ENCODE peak calls at places on chromosomes 16 and 17, in six cellular contexts. One of them, this sample, is unnamed. For H3K36me3, the result is how much of the 10 kb centered on the place peaks cover.

GRCh38 chr16:51544850-51545467 is 393.9 kb upstream of the SALL1 start:
- DNase-seq in neural progenitor cell: peak
- DNase-seq in PC-3: no peak
- DNase-seq in fibroblast of lung: no peak
- DNase-seq in IMR-90: no peak
- DNase-seq in hepatocyte: no peak
- DNase-seq in this sample: no peak

GRCh38 chr17:61345081-61345480 is 54.6 kb upstream of the TBX2 start:
- DNase-seq in neural progenitor cell: no peak
- DNase-seq in PC-3: no peak
- DNase-seq in fibroblast of lung: no peak
- DNase-seq in IMR-90: no peak
- DNase-seq in hepatocyte: no peak
- DNase-seq in this sample: no peak

GRCh38 chr17:31877341-31877740 is 18.3 kb upstream of the COPRS start:
- DNase-seq in neural progenitor cell: no peak
- DNase-seq in PC-3: no peak
- DNase-seq in fibroblast of lung: no peak
- DNase-seq in IMR-90: no peak
- DNase-seq in hepatocyte: no peak
- DNase-seq in this sample: no peak

GRCh38 chr16:3262517-3262916 is 6.1 kb upstream of the MEFV start:
- DNase-seq in neural progenitor cell: no peak
- DNase-seq in PC-3: no peak
- DNase-seq in fibroblast of lung: no peak
- DNase-seq in IMR-90: no peak
- DNase-seq in hepatocyte: no peak
- DNase-seq in this sample: no peak

GRCh38 chr16:90032664-90033346 is 13.5 kb upstream of the DBNDD1 start:
- DNase-seq in neural progenitor cell: no peak
- DNase-seq in PC-3: no peak
- DNase-seq in fibroblast of lung: peak
- DNase-seq in IMR-90: peak
- DNase-seq in hepatocyte: no peak
- DNase-seq in this sample: no peak

GRCh38 chr17:19278729-19279128 is 41.6 kb downstream of the EPN2 start:
- DNase-seq in neural progenitor cell: no peak
- DNase-seq in PC-3: no peak
- DNase-seq in fibroblast of lung: no peak
- DNase-seq in IMR-90: no peak
- DNase-seq in hepatocyte: no peak
- DNase-seq in this sample: no peak

GRCh38 chr17:76674600-76674999 is 31.0 kb upstream of the ST6GALNAC1 start:
- DNase-seq in neural progenitor cell: no peak
- DNase-seq in PC-3: no peak
- DNase-seq in fibroblast of lung: no peak
- DNase-seq in IMR-90: no peak
- DNase-seq in hepatocyte: no peak
- DNase-seq in this sample: no peak

GRCh38 chr16:4200781-4201137 is 41.1 kb downstream of the SRL start:
- DNase-seq in neural progenitor cell: no peak
- DNase-seq in PC-3: no peak
- DNase-seq in fibroblast of lung: peak
- DNase-seq in IMR-90: peak
- DNase-seq in hepatocyte: no peak
- DNase-seq in this sample: no peak

GRCh38 chr16:74601131-74601871 is 5.6 kb downstream of the GLG1 start:
- DNase-seq in neural progenitor cell: no peak
- DNase-seq in PC-3: peak
- DNase-seq in fibroblast of lung: no peak
- DNase-seq in IMR-90: no peak
- DNase-seq in hepatocyte: no peak
- DNase-seq in this sample: no peak

GRCh38 chr16:82240111-82240510 is 70.1 kb upstream of the MPHOSPH6 start:
- DNase-seq in neural progenitor cell: no peak
- DNase-seq in PC-3: peak
- DNase-seq in fibroblast of lung: no peak
- DNase-seq in IMR-90: peak
- DNase-seq in hepatocyte: no peak
- DNase-seq in this sample: no peak

GRCh38 chr16:85412911-85413520 is 200.1 kb upstream of the GSE1 start:
- DNase-seq in neural progenitor cell: no peak
- DNase-seq in PC-3: no peak
- DNase-seq in fibroblast of lung: no peak
- DNase-seq in IMR-90: no peak
- DNase-seq in hepatocyte: no peak
- DNase-seq in this sample: no peak

GRCh38 chr16:87583453-87584131 is 18.7 kb upstream of the JPH3 start:
- DNase-seq in neural progenitor cell: no peak
- DNase-seq in PC-3: no peak
- DNase-seq in fibroblast of lung: peak
- DNase-seq in IMR-90: peak
- DNase-seq in hepatocyte: no peak
- DNase-seq in this sample: no peak
- H3K4me2 ChIP-seq in neural progenitor cell: no peak
- H3K4me2 ChIP-seq in PC-3: no peak
- H3K4me2 ChIP-seq in fibroblast of lung: peak
- H3K4me2 ChIP-seq in IMR-90: no peak
- H3K4me2 ChIP-seq in hepatocyte: no peak
- H3K4me2 ChIP-seq in this sample: no peak

GRCh38 chr17:52721932-52722331 is 563.4 kb upstream of the CA10 start:
- DNase-seq in neural progenitor cell: no peak
- DNase-seq in PC-3: no peak
- DNase-seq in fibroblast of lung: no peak
- DNase-seq in IMR-90: no peak
- DNase-seq in hepatocyte: no peak
- DNase-seq in this sample: no peak

DNA sequence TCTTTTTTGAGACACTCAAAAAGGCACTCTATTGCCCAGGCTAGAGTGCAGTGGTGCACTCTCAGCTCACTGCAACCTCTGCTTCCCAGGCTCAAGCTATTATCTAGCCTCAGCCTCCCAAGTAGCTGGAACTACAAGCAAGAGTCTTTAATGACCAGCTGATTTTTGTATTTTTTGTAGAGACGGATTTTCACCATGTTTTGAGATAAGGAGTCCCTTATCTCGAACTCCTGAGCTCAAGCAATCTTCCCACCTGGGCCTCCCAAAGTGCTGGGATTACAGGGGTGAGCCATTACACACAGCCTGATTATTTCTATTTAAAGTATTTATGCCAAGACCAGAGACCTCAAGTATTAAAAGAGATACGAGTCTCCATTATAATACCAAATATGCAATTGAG is 566.1 kb upstream of the CA10 start:
- DNase-seq in neural progenitor cell: no peak
- DNase-seq in PC-3: no peak
- DNase-seq in fibroblast of lung: no peak
- DNase-seq in IMR-90: no peak
- DNase-seq in hepatocyte: no peak
- DNase-seq in this sample: no peak
- H3K36me3 ChIP-seq in neural progenitor cell: under half
- H3K36me3 ChIP-seq in PC-3: under half
- H3K36me3 ChIP-seq in fibroblast of lung: under half
- H3K36me3 ChIP-seq in IMR-90: under half
- H3K36me3 ChIP-seq in hepatocyte: under half
- H3K36me3 ChIP-seq in this sample: under half

GRCh38 chr17:43327834-43328420 is 70.9 kb upstream of the ARL4D start:
- DNase-seq in neural progenitor cell: no peak
- DNase-seq in PC-3: no peak
- DNase-seq in fibroblast of lung: no peak
- DNase-seq in IMR-90: no peak
- DNase-seq in hepatocyte: no peak
- DNase-seq in this sample: peak

GRCh38 chr17:43327421-43327820 is 71.4 kb upstream of the ARL4D start:
- DNase-seq in neural progenitor cell: no peak
- DNase-seq in PC-3: peak
- DNase-seq in fibroblast of lung: peak
- DNase-seq in IMR-90: peak
- DNase-seq in hepatocyte: no peak
- DNase-seq in this sample: no peak

GRCh38 chr17:43328650-43329049 is 70.1 kb upstream of the ARL4D start:
- DNase-seq in neural progenitor cell: no peak
- DNase-seq in PC-3: no peak
- DNase-seq in fibroblast of lung: no peak
- DNase-seq in IMR-90: no peak
- DNase-seq in hepatocyte: no peak
- DNase-seq in this sample: peak

GRCh38 chr17:43324205-43324893 is 74.4 kb upstream of the ARL4D start:
- DNase-seq in neural progenitor cell: peak
- DNase-seq in PC-3: no peak
- DNase-seq in fibroblast of lung: no peak
- DNase-seq in IMR-90: no peak
- DNase-seq in hepatocyte: no peak
- DNase-seq in this sample: no peak

GRCh38 chr17:43326490-43327275 is 72.1 kb upstream of the ARL4D start:
- DNase-seq in neural progenitor cell: no peak
- DNase-seq in PC-3: no peak
- DNase-seq in fibroblast of lung: no peak
- DNase-seq in IMR-90: no peak
- DNase-seq in hepatocyte: no peak
- DNase-seq in this sample: no peak
- H3K4me2 ChIP-seq in neural progenitor cell: no peak
- H3K4me2 ChIP-seq in PC-3: no peak
- H3K4me2 ChIP-seq in fibroblast of lung: no peak
- H3K4me2 ChIP-seq in IMR-90: no peak
- H3K4me2 ChIP-seq in hepatocyte: no peak
- H3K4me2 ChIP-seq in this sample: no peak

GRCh38 chr17:67241719-67242341 is 3.2 kb downstream of the HELZ start:
- DNase-seq in neural progenitor cell: no peak
- DNase-seq in PC-3: no peak
- DNase-seq in fibroblast of lung: no peak
- DNase-seq in IMR-90: no peak
- DNase-seq in hepatocyte: no peak
- DNase-seq in this sample: no peak

GRCh38 chr17:67239597-67239996 is 5.4 kb downstream of the HELZ start:
- DNase-seq in neural progenitor cell: no peak
- DNase-seq in PC-3: no peak
- DNase-seq in fibroblast of lung: peak
- DNase-seq in IMR-90: peak
- DNase-seq in hepatocyte: peak
- DNase-seq in this sample: no peak

GRCh38 chr17:67243284-67243683 is 1.7 kb downstream of the HELZ start:
- DNase-seq in neural progenitor cell: no peak
- DNase-seq in PC-3: no peak
- DNase-seq in fibroblast of lung: no peak
- DNase-seq in IMR-90: no peak
- DNase-seq in hepatocyte: no peak
- DNase-seq in this sample: no peak

GRCh38 chr17:67244621-67245072 is 349 bp downstream of the HELZ start:
- DNase-seq in neural progenitor cell: no peak
- DNase-seq in PC-3: no peak
- DNase-seq in fibroblast of lung: no peak
- DNase-seq in IMR-90: no peak
- DNase-seq in hepatocyte: peak
- DNase-seq in this sample: no peak

GRCh38 chr17:67238976-67239375 is 6.0 kb downstream of the HELZ start:
- DNase-seq in neural progenitor cell: no peak
- DNase-seq in PC-3: no peak
- DNase-seq in fibroblast of lung: no peak
- DNase-seq in IMR-90: peak
- DNase-seq in hepatocyte: peak
- DNase-seq in this sample: no peak
- H3K36me3 ChIP-seq in neural progenitor cell: under half
- H3K36me3 ChIP-seq in PC-3: under half
- H3K36me3 ChIP-seq in fibroblast of lung: under half
- H3K36me3 ChIP-seq in IMR-90: under half
- H3K36me3 ChIP-seq in hepatocyte: under half
- H3K36me3 ChIP-seq in this sample: under half

GRCh38 chr17:15342460-15342859 is 1.1 kb upstream of the TEKT3 start:
- DNase-seq in neural progenitor cell: no peak
- DNase-seq in PC-3: peak
- DNase-seq in fibroblast of lung: no peak
- DNase-seq in IMR-90: peak
- DNase-seq in hepatocyte: no peak
- DNase-seq in this sample: no peak
- H3K4me2 ChIP-seq in neural progenitor cell: no peak
- H3K4me2 ChIP-seq in PC-3: no peak
- H3K4me2 ChIP-seq in fibroblast of lung: no peak
- H3K4me2 ChIP-seq in IMR-90: no peak
- H3K4me2 ChIP-seq in hepatocyte: no peak
- H3K4me2 ChIP-seq in this sample: no peak

GRCh38 chr17:62576382-62576781 is 51.1 kb upstream of the MRC2 start:
- DNase-seq in neural progenitor cell: no peak
- DNase-seq in PC-3: no peak
- DNase-seq in fibroblast of lung: no peak
- DNase-seq in IMR-90: no peak
- DNase-seq in hepatocyte: no peak
- DNase-seq in this sample: no peak
- H3K36me3 ChIP-seq in neural progenitor cell: under half
- H3K36me3 ChIP-seq in PC-3: under half
- H3K36me3 ChIP-seq in fibroblast of lung: under half
- H3K36me3 ChIP-seq in IMR-90: under half
- H3K36me3 ChIP-seq in hepatocyte: under half
- H3K36me3 ChIP-seq in this sample: under half

This sample was measured in PC-9.